ENCODE peak calls at places on chromosomes 5 and 9, in nine cellular contexts. Z is body of pancreas; D is colonic mucosa; B is CD4-positive, alpha-beta T cell; G is neural progenitor cell; S is MM.1S; T is tibial artery; R is PC-3; V is left ventricle myocardium inferior. Q is an unnamed sample.

GRCh38 chr5:77971965-77972544 is 195.9 kb upstream of the TBCA start:
- DNase-seq in Z (no peak), D (no peak), B (no peak), G (peak; percentile 55), S (no peak), T (no peak), R (no peak), V (no peak), Q (no peak)

GRCh38 chr5:571791-572190 is 40.3 kb upstream of the CEP72 start:
- DNase-seq in Z (no peak), D (no peak), B (no peak), G (no peak), S (no peak), T (no peak), R (no peak), V (no peak), Q (no peak)

GRCh38 chr9:89993678-89994630 is 389.1 kb downstream of the GADD45G start:
- DNase-seq in Z (peak; percentile 51), D (peak; percentile 66), B (no peak), G (no peak), S (no peak), T (peak; percentile 63), R (no peak), V (peak; percentile 63), Q (no peak)

GRCh38 chr5:137560414-137560813 is 61.3 kb upstream of the SPOCK1 start:
- DNase-seq in Z (no peak), D (no peak), B (no peak), G (no peak), S (no peak), T (no peak), R (peak; percentile 76), V (no peak), Q (no peak)

GRCh38 chr9:34744295-34745221 is 34.6 kb upstream of the CCL21 start:
- DNase-seq in Z (peak; percentile 25), D (peak; percentile 22), B (no peak), G (peak; percentile 34), S (no peak), T (no peak), R (peak; percentile 90), V (peak; percentile 40), Q (no peak)

GRCh38 chr9:123399803-123400378 is 43.9 kb downstream of the CRB2 start:
- DNase-seq in Z (no peak), D (peak; percentile 38), B (no peak), G (peak; percentile 50), S (no peak), T (no peak), R (peak; percentile 10), V (no peak), Q (no peak)

GRCh38 chr9:95465115-95465514 is 51.7 kb downstream of the PTCH1 start:
- DNase-seq in Z (no peak), D (no peak), B (no peak), G (no peak), S (no peak), T (no peak), R (no peak), V (no peak), Q (no peak)

GRCh38 chr9:129681924-129682323 is 16.5 kb downstream of the PRRX2 start:
- DNase-seq in Z (no peak), D (no peak), B (no peak), G (no peak), S (no peak), T (no peak), R (no peak), V (no peak), Q (no peak)

GRCh38 chr9:80899208-80899607 is 790.1 kb downstream of the TLE1 start:
- DNase-seq in Z (no peak), D (no peak), B (no peak), G (no peak), S (no peak), T (no peak), R (peak; percentile 77), V (no peak), Q (no peak)

GRCh38 chr9:128001411-128002298 is 20.9 kb upstream of the EEIG1 start:
- DNase-seq in Z (no peak), D (no peak), B (no peak), G (peak; percentile 43), S (no peak), T (no peak), R (peak; percentile 83), V (no peak), Q (no peak)

GRCh38 chr5:174191076-174191475 is 145.6 kb downstream of the NSG2 start:
- DNase-seq in Z (no peak), D (no peak), B (no peak), G (no peak), S (no peak), T (no peak), R (no peak), V (no peak), Q (peak; percentile 58)

GRCh38 chr5:68429510-68429909 is 214.0 kb downstream of the PIK3R1 start:
- DNase-seq in Z (no peak), D (no peak), B (no peak), G (no peak), S (no peak), T (no peak), R (no peak), V (no peak), Q (no peak)

GRCh38 chr9:127112683-127113539 is 9.5 kb downstream of the ANGPTL2 start:
- DNase-seq in Z (no peak), D (no peak), B (no peak), G (no peak), S (no peak), T (no peak), R (peak; percentile 61), V (no peak), Q (no peak)

GRCh38 chr9:87796232-87796631 is 70.3 kb downstream of the CTSL start:
- DNase-seq in Z (no peak), D (no peak), B (no peak), G (no peak), S (no peak), T (no peak), R (no peak), V (no peak), Q (no peak)

GRCh38 chr5:179596421-179596820 is 27.1 kb downstream of the HNRNPH1 start:
- DNase-seq in Z (no peak), D (no peak), B (no peak), G (no peak), S (no peak), T (no peak), R (no peak), V (no peak), Q (no peak)

GRCh38 chr9:126682928-126683697 is 69.4 kb downstream of the LMX1B start:
- DNase-seq in Z (no peak), D (no peak), B (no peak), G (peak; percentile 68), S (no peak), T (no peak), R (no peak), V (peak; percentile 51), Q (no peak)

GRCh38 chr9:129885018-129885669 is 49.9 kb downstream of the USP20 start:
- DNase-seq in Z (peak; percentile 45), D (peak; percentile 68), B (peak; percentile 35), G (peak; percentile 37), S (peak; percentile 57), T (peak; percentile 45), R (peak; percentile 48), V (no peak), Q (no peak)

GRCh38 chr5:127970854-127971425 is 112.6 kb upstream of the SLC12A2 start:
- DNase-seq in Z (no peak), D (no peak), B (no peak), G (no peak), S (no peak), T (no peak), R (no peak), V (no peak), Q (no peak)

GRCh38 chr9:133760713-133761290 is 22.6 kb upstream of the SARDH start:
- DNase-seq in Z (peak; percentile 1), D (no peak), B (no peak), G (no peak), S (no peak), T (no peak), R (no peak), V (no peak), Q (no peak)

GRCh38 chr9:17775646-17776045 is 196.8 kb downstream of the SH3GL2 start:
- DNase-seq in Z (no peak), D (no peak), B (no peak), G (no peak), S (no peak), T (no peak), R (no peak), V (no peak), Q (no peak)

GRCh38 chr9:4175846-4176245 is 124.0 kb downstream of the GLIS3 start:
- DNase-seq in Z (no peak), D (no peak), B (no peak), G (no peak), S (no peak), T (no peak), R (no peak), V (no peak), Q (no peak)
- H3K27ac ChIP-seq in Z (no peak overlapping the region), D (no peak overlapping the region), B (no peak overlapping the region), G (no peak overlapping the region), S (no peak overlapping the region), T (peak overlapping the region; percentile 14), R (peak overlapping the region; percentile 74), V (peak overlapping the region; percentile 44), Q (no peak overlapping the region)

DNA sequence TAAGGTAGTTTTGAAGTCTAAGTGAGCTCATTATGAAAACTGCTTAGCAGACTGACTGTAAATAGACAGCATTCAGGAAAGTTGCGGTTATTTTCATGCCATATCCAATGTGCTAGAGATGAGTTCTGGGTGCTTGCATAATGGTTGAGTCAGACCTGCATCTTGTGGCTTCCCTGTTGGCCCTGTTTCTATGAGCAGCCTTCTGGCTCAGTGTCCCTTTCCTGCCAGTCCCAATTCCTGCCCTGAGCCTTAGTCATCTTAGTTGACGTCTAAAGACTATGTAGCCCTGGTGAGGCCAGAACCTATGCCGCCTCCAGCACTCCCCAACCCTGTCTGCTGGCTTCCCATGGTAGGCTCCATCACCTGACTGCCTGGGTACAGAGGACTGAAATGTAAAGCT is 76.3 kb upstream of the TNFSF8 start:
- DNase-seq in Z (no peak), D (no peak), B (no peak), G (no peak), S (no peak), T (no peak), R (peak; percentile 80), V (no peak), Q (no peak)
- H3K27ac ChIP-seq in Z (no peak overlapping the region), D (no peak overlapping the region), B (no peak overlapping the region), G (no peak overlapping the region), S (no peak overlapping the region), T (no peak overlapping the region), R (peak overlapping the region; percentile 80), V (no peak overlapping the region), Q (no peak overlapping the region)

GRCh38 chr5:56050566-56051292 is 56.0 kb upstream of the IL6ST start:
- DNase-seq in Z (no peak), D (no peak), B (no peak), G (no peak), S (peak; percentile 72), T (no peak), R (no peak), V (no peak), Q (no peak)
- H3K27ac ChIP-seq in Z (no peak overlapping the region), D (no peak overlapping the region), B (peak overlapping the region; percentile 54), G (no peak overlapping the region), S (peak overlapping the region; percentile 81), T (no peak overlapping the region), R (no peak overlapping the region), V (peak overlapping the region; percentile 81), Q (no peak overlapping the region)

DNA sequence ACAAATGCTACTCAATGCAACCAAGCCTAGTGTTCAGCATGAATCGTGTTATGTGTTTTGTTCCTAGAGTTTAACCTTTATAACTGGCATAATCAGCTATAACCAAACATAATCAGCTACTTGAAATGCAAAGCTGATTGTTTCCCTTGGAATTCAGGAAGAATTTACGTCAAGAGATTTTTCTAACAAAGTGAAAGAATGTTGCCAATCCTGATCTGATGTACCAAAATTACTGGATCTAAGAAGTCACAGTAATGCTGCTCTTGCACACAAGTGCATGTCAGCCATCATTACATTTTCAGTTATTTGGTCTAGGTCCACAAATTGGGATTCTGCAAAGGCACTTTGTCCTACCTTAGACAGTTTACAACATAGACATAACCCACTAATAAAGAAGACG is 662.3 kb upstream of the SEMA6A start:
- DNase-seq in Z (no peak), D (no peak), B (no peak), G (no peak), S (no peak), T (no peak), R (no peak), V (no peak), Q (no peak)
- H3K27ac ChIP-seq in Z (no peak overlapping the region), D (no peak overlapping the region), B (no peak overlapping the region), G (no peak overlapping the region), S (no peak overlapping the region), T (no peak overlapping the region), R (no peak overlapping the region), V (no peak overlapping the region), Q (no peak overlapping the region)

Q was measured in suprapubic skin.